ENCODE peak calls at places on chromosomes 16 and 17, in five cellular contexts. F is mammary epithelial cell, L is GM23248, M is IMR-90, I is neural progenitor cell. V is an unnamed sample.
A peak's percentile ranks its signal among the peaks of the same experiment; 100 is the strongest.

GRCh38 chr17:57441270-57441600 is 184.9 kb downstream of the MSI2 start:
- DNase-seq in F (no peak), L (no peak), M (no peak), I (no peak), V (no peak)

GRCh38 chr16:51881731-51882130 is 665.2 kb downstream of the TOX3 start:
- DNase-seq in F (no peak), L (no peak), M (peak; percentile 93), I (no peak), V (no peak)

GRCh38 chr17:21376835-21377690 is 906 bp downstream of the KCNJ12 start:
- DNase-seq in F (peak; percentile 23), L (peak; percentile 73), M (peak; percentile 8), I (no peak), V (no peak)

GRCh38 chr16:19175492-19176262 is 7.6 kb downstream of the SYT17 start:
- DNase-seq in F (no peak), L (peak; percentile 43), M (no peak), I (no peak), V (no peak)

GRCh38 chr17:2043785-2044184 is 2.0 kb downstream of the OVCA2 start:
- DNase-seq in F (peak; percentile 80), L (peak; percentile 89), M (peak; percentile 80), I (no peak), V (no peak)

GRCh38 chr17:17506893-17507464 is 10.8 kb upstream of the RASD1 start:
- DNase-seq in F (no peak), L (no peak), M (no peak), I (no peak), V (peak; percentile 72)

GRCh38 chr17:47808036-47808829 is 13.4 kb downstream of the OSBPL7 start:
- DNase-seq in F (no peak), L (no peak), M (no peak), I (no peak), V (no peak)

GRCh38 chr17:81242421-81243332 is 3.6 kb downstream of the NDUFAF8 start:
- DNase-seq in F (no peak), L (no peak), M (no peak), I (no peak), V (peak; percentile 72)

GRCh38 chr17:76585048-76585648 is 512 bp downstream of the ST6GALNAC2 start:
- DNase-seq in F (peak; percentile 63), L (peak; percentile 51), M (no peak), I (peak; percentile 70), V (peak; percentile 80)

GRCh38 chr17:29740017-29740416 is 117.3 kb upstream of the CORO6 start:
- DNase-seq in F (no peak), L (no peak), M (no peak), I (peak; percentile 62), V (no peak)

GRCh38 chr16:72264776-72265175 is 92.8 kb upstream of the PMFBP1 start:
- DNase-seq in F (no peak), L (no peak), M (no peak), I (no peak), V (no peak)

GRCh38 chr17:60641810-60642220 is 35.8 kb upstream of the BCAS3 start:
- DNase-seq in F (peak; percentile 59), L (peak; percentile 81), M (peak; percentile 85), I (peak; percentile 78), V (peak; percentile 14)

GRCh38 chr16:11841026-11841425 is 10.3 kb downstream of the RSL1D1 start:
- DNase-seq in F (no peak), L (no peak), M (no peak), I (no peak), V (no peak)

GRCh38 chr17:64984776-64985521 is 65.7 kb upstream of the LRRC37A3 start:
- DNase-seq in F (peak; percentile 50), L (peak; percentile 27), M (peak; percentile 23), I (no peak), V (no peak)

GRCh38 chr16:15735610-15736009 is 85.6 kb downstream of the NDE1 start:
- DNase-seq in F (no peak), L (no peak), M (no peak), I (no peak), V (no peak)

GRCh38 chr17:35731239-35731931 is at the start of gene RASL10B:
- DNase-seq in F (no peak), L (peak; percentile 73), M (peak; percentile 31), I (peak; percentile 85), V (peak; percentile 90)

GRCh38 chr16:30095166-30096078 is 591 bp downstream of the YPEL3 start:
- DNase-seq in F (no peak), L (peak; percentile 77), M (no peak), I (peak; percentile 13), V (no peak)

GRCh38 chr16:29154676-29155121 is 169.8 kb downstream of the LAT start:
- DNase-seq in F (no peak), L (no peak), M (peak; percentile 83), I (no peak), V (no peak)

DNA sequence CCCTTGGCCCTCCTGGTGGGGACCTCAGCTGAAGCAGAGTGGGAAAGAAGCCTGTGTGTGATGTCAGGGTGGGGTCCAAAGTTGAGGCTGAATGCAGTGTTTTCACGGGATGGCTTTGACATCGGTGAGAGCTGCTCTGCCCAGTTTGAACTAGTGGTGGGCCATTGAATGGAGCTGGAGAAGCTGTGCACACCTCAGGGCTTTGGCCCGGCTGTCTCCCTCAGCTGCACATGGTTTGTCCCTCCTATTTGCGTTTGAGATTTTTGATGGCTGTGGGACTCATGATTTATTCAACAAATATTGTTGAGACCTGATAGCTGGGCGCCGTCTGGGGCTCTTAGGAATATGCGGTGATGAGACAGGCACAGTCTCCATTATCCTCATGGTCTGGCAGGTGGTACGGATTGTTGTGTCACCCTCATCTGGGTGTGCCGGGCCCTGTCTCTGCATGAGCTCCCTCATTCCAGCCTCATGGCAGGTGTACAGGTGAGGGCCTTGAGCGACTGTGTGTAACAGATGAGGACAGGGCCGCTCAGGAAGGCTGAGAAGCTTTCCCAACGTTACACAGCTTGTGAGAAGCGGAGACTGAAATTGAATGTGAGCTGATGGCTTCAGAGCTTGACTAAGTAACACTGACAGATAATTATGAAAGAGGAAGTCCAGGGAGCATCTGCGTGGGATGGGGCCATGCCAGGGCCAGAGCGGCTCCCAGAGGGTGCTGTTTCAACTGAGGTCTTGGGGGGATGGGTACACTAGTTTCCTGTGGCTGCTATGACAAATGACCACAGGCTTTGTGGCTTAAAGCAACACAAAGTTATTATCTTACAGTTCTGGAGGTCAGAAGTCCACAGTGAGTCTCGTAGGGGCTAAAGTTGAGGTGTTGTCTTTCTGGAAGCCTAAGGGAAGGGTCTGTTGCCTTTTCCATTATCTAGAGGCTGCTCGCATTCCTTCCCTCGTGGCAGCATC is 36.5 kb downstream of the CMIP start:
- DNase-seq in F (no peak), L (peak; percentile 62), M (peak; percentile 22), I (no peak), V (peak; percentile 82)
- H3K4me1 ChIP-seq in F (peaks cover 5% of the 10 kb centered on the region), L (peaks cover 21% of the 10 kb centered on the region), M (peaks cover 22% of the 10 kb centered on the region), I (peaks cover 9% of the 10 kb centered on the region), V (peaks cover 50% of the 10 kb centered on the region)

DNA sequence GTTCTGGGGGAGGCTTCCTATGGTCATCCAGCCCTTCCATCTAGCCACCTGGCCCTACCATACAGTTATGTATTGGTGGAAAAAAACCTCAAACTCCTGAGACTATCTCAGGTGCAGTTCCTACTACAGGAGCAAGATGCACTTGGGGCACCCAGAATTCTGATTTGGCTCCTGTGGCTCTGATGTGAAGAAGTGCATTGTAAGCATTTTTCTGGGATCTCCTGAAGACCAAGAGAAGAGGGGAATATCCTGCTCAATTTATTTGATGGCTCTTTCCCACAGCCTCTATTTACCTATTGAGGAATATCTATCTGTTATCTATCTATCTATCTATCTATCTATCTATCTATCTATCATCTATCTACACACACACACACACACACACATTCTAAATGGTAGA is 1981.5 kb downstream of the TP53TG3F start:
- DNase-seq in F (no peak), L (no peak), M (no peak), I (no peak), V (no peak)
- H3K9me3 ChIP-seq in F (peaks cover 26% of the 10 kb centered on the region), L (no peaks in the 10 kb centered on the region), M (peaks cover 14% of the 10 kb centered on the region), I (peaks cover 39% of the 10 kb centered on the region), V (peaks cover 12% of the 10 kb centered on the region)

GRCh38 chr17:8173871-8174322 is 2.3 kb downstream of the TMEM107 start:
- DNase-seq in F (no peak), L (peak; percentile 22), M (no peak), I (peak; percentile 65), V (no peak)
- H3K9ac ChIP-seq in F (peak overlapping the region; percentile 98), L (peak overlapping the region; percentile 91), M (peak overlapping the region; percentile 83), I (peak overlapping the region; percentile 90), V (no peak overlapping the region)

DNA sequence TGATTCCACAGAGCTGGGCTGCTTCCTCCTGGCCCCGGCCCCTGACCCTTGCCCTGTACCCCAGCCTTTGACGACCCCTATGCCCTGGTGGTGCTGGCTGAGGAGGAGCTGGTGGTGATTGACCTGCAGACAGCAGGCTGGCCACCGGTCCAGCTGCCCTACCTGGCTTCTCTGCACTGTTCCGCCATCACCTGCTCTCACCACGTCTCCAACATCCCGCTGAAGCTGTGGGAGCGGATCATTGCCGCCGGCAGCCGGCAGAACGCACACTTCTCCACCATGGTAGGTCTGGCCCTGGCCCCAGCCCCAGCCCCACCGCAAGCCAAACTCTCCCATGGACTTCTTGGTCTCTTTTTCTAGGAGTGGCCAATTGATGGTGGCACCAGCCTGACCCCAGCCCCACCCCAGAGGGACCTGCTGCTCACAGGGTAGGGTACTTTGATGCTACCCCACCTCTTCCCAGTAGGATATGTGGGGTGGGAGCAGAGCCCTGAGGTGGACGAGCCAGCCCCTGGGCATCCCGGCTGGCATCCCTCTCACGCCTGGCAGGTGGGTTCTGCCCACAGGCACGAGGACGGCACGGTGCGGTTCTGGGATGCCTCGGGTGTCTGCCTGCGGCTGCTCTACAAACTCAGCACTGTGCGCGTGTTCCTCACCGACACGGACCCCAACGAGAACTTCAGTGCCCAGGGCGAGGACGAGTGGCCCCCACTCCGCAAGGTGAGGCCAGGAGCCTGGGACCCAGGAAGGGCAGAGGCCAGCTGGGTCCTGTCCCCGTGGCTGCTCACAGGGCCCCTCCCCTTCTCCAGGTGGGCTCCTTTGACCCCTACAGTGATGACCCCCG is 19.0 kb upstream of the MYO15B start:
- DNase-seq in F (no peak), L (no peak), M (no peak), I (no peak), V (no peak)
- H3K4me1 ChIP-seq in F (peaks cover 5% of the 10 kb centered on the region), L (no peaks in the 10 kb centered on the region), M (no peaks in the 10 kb centered on the region), I (no peaks in the 10 kb centered on the region), V (no peaks in the 10 kb centered on the region)

GRCh38 chr16:62648256-62648655 is 612.0 kb upstream of the CDH8 start:
- DNase-seq in F (no peak), L (no peak), M (no peak), I (no peak), V (no peak)
- H3K9me3 ChIP-seq in F (peaks cover 9% of the 10 kb centered on the region), L (no peaks in the 10 kb centered on the region), M (peaks cover 17% of the 10 kb centered on the region), I (no peaks in the 10 kb centered on the region), V (peaks cover 16% of the 10 kb centered on the region)

V was measured in kidney.